ENCODE peak calls at places on chromosomes 6 and 20, in five cellular contexts. C is AG04450; S is cardiac fibroblast; O is stimulated activated CD8-positive, alpha-beta memory T cell treated with anti-CD3 and anti-CD28 coated beads, Interleukin-4, amount 100 ng/mL, for 1 hour; X is ELR. Z is an unnamed sample.

GRCh38 chr6:65202738-65203137 is 504.3 kb downstream of the EYS start:
- DNase-seq in O (no peak), C (no peak), S (no peak), X (no peak), Z (no peak)

GRCh38 chr6:142028527-142028926 is 104.2 kb upstream of the GJE1 start:
- DNase-seq in C (no peak), S (no peak), X (no peak), O (no peak), Z (no peak)

GRCh38 chr6:131205891-131206290 is 70.6 kb downstream of the AKAP7 start:
- DNase-seq in C (no peak), O (no peak), X (no peak), S (no peak), Z (no peak)

GRCh38 chr6:143396497-143397228 is 53.8 kb downstream of the ADAT2 start:
- DNase-seq in O (no peak), X (no peak), S (peak), C (no peak), Z (peak)

GRCh38 chr6:161437851-161438250 is 164.0 kb upstream of the AGPAT4 start:
- DNase-seq in O (no peak), X (peak), C (no peak), S (no peak), Z (no peak)

GRCh38 chr20:8535403-8536003 is 403.4 kb downstream of the PLCB1 start:
- DNase-seq in O (no peak), X (peak), S (peak), C (no peak), Z (peak)

GRCh38 chr6:88339816-88340215 is 173.7 kb upstream of the CNR1 start:
- DNase-seq in S (no peak), X (no peak), O (no peak), C (no peak), Z (no peak)

GRCh38 chr6:3867616-3868502 is 18.7 kb downstream of the FAM50B start:
- DNase-seq in X (peak), C (no peak), O (no peak), S (peak), Z (no peak)

GRCh38 chr6:47810885-47811284 is 29.1 kb downstream of the OPN5 start:
- DNase-seq in O (no peak), X (no peak), C (no peak), S (no peak), Z (no peak)